ENCODE peak calls at places on chromosomes 4 and X, in five cellular contexts. One of them, this sample, is unnamed.
A peak's percentile ranks its signal among the peaks of the same experiment; 100 is the strongest.

GRCh38 chr4:69116645-69117321 is 20.5 kb downstream of the UGT2B7 start:
- DNase-seq in GM23338: no peak
- DNase-seq in astrocyte: no peak
- DNase-seq in BJ: no peak
- DNase-seq in fibroblast of lung: no peak
- DNase-seq in this sample: no peak

GRCh38 chrX:128653524-128653923 is 601.3 kb upstream of the ACTRT1 start:
- DNase-seq in astrocyte: no peak
- DNase-seq in BJ: no peak
- DNase-seq in fibroblast of lung: no peak
- DNase-seq in GM23338: peak; percentile 21
- DNase-seq in this sample: no peak

GRCh38 chr4:133637161-133637560 is 488.1 kb downstream of the PCDH10 start:
- DNase-seq in fibroblast of lung: no peak
- DNase-seq in BJ: no peak
- DNase-seq in GM23338: no peak
- DNase-seq in astrocyte: no peak
- DNase-seq in this sample: no peak

GRCh38 chr4:149248191-149248590 is 567.5 kb downstream of the IQCM start:
- DNase-seq in astrocyte: peak; percentile 31
- DNase-seq in GM23338: no peak
- DNase-seq in fibroblast of lung: no peak
- DNase-seq in BJ: no peak
- DNase-seq in this sample: no peak

GRCh38 chr4:74738756-74739155 is 55.6 kb downstream of the BTC start:
- DNase-seq in GM23338: no peak
- DNase-seq in astrocyte: no peak
- DNase-seq in BJ: no peak
- DNase-seq in fibroblast of lung: peak; percentile 88
- DNase-seq in this sample: no peak

GRCh38 chr4:78720151-78720726 is 55.9 kb upstream of the BMP2K start:
- DNase-seq in BJ: no peak
- DNase-seq in fibroblast of lung: no peak
- DNase-seq in GM23338: peak; percentile 30
- DNase-seq in astrocyte: no peak
- DNase-seq in this sample: no peak

GRCh38 chrX:56783450-56783831 is 54.4 kb downstream of the NBDY start:
- DNase-seq in fibroblast of lung: no peak
- DNase-seq in astrocyte: no peak
- DNase-seq in BJ: no peak
- DNase-seq in GM23338: peak; percentile 8
- DNase-seq in this sample: no peak

GRCh38 chr4:74092957-74093356 is 6.0 kb downstream of the CXCL2 start:
- DNase-seq in GM23338: no peak
- DNase-seq in BJ: no peak
- DNase-seq in fibroblast of lung: peak; percentile 61
- DNase-seq in astrocyte: peak; percentile 27
- DNase-seq in this sample: no peak

GRCh38 chr4:137735561-137736104 is 203.3 kb upstream of the PCDH18 start:
- DNase-seq in GM23338: no peak
- DNase-seq in astrocyte: no peak
- DNase-seq in BJ: no peak
- DNase-seq in fibroblast of lung: no peak
- DNase-seq in this sample: no peak

GRCh38 chrX:40277672-40278071 is 179.9 kb upstream of the BCOR start:
- DNase-seq in fibroblast of lung: no peak
- DNase-seq in BJ: no peak
- DNase-seq in astrocyte: no peak
- DNase-seq in GM23338: no peak
- DNase-seq in this sample: no peak

GRCh38 chr4:141801558-141801957 is 165.2 kb downstream of the IL15 start:
- DNase-seq in GM23338: no peak
- DNase-seq in astrocyte: no peak
- DNase-seq in BJ: no peak
- DNase-seq in fibroblast of lung: no peak
- DNase-seq in this sample: no peak

GRCh38 chrX:10190367-10190766 is 33.6 kb downstream of the CLCN4 start:
- DNase-seq in astrocyte: peak; percentile 60
- DNase-seq in GM23338: peak; percentile 50
- DNase-seq in BJ: no peak
- DNase-seq in fibroblast of lung: peak; percentile 84
- DNase-seq in this sample: no peak

GRCh38 chr4:150074064-150074463 is 4.2 kb upstream of the DCLK2 start:
- DNase-seq in fibroblast of lung: no peak
- DNase-seq in BJ: no peak
- DNase-seq in GM23338: no peak
- DNase-seq in astrocyte: no peak
- DNase-seq in this sample: no peak

GRCh38 chr4:140296335-140296753 is 77.1 kb upstream of the SCOC start:
- DNase-seq in GM23338: no peak
- DNase-seq in BJ: peak; percentile 68
- DNase-seq in astrocyte: peak; percentile 79
- DNase-seq in fibroblast of lung: peak; percentile 94
- DNase-seq in this sample: no peak

GRCh38 chrX:152819732-152820131 is 10.8 kb downstream of the CETN2 start:
- DNase-seq in GM23338: no peak
- DNase-seq in astrocyte: peak; percentile 23
- DNase-seq in fibroblast of lung: peak; percentile 32
- DNase-seq in BJ: no peak
- DNase-seq in this sample: no peak

GRCh38 chrX:100652266-100652665 is 8.3 kb downstream of the SRPX2 start:
- DNase-seq in astrocyte: no peak
- DNase-seq in fibroblast of lung: no peak
- DNase-seq in GM23338: no peak
- DNase-seq in BJ: no peak
- DNase-seq in this sample: no peak

GRCh38 chr4:19693949-19694597 is 557.6 kb upstream of the SLIT2 start:
- DNase-seq in astrocyte: no peak
- DNase-seq in GM23338: peak; percentile 21
- DNase-seq in fibroblast of lung: no peak
- DNase-seq in BJ: no peak
- DNase-seq in this sample: no peak

GRCh38 chrX:12779534-12779933 is 11.7 kb upstream of the PRPS2 start:
- DNase-seq in astrocyte: peak; percentile 6
- DNase-seq in BJ: no peak
- DNase-seq in GM23338: no peak
- DNase-seq in fibroblast of lung: no peak
- DNase-seq in this sample: no peak

GRCh38 chr4:14410469-14410868 is 591.8 kb upstream of the CPEB2 start:
- DNase-seq in fibroblast of lung: no peak
- DNase-seq in GM23338: no peak
- DNase-seq in astrocyte: no peak
- DNase-seq in BJ: no peak
- DNase-seq in this sample: no peak

GRCh38 chrX:11380187-11380586 is 87.0 kb downstream of the AMELX start:
- DNase-seq in astrocyte: no peak
- DNase-seq in fibroblast of lung: peak; percentile 52
- DNase-seq in GM23338: no peak
- DNase-seq in BJ: no peak
- DNase-seq in this sample: no peak

GRCh38 chrX:11386812-11387211 is 93.6 kb downstream of the AMELX start:
- DNase-seq in astrocyte: no peak
- DNase-seq in GM23338: no peak
- DNase-seq in BJ: no peak
- DNase-seq in fibroblast of lung: no peak
- DNase-seq in this sample: no peak

GRCh38 chrX:11382935-11383334 is 89.7 kb downstream of the AMELX start:
- DNase-seq in fibroblast of lung: no peak
- DNase-seq in astrocyte: no peak
- DNase-seq in GM23338: no peak
- DNase-seq in BJ: no peak
- DNase-seq in this sample: no peak

GRCh38 chrX:11381464-11381863 is 88.3 kb downstream of the AMELX start:
- DNase-seq in BJ: no peak
- DNase-seq in GM23338: peak; percentile 62
- DNase-seq in astrocyte: no peak
- DNase-seq in fibroblast of lung: peak; percentile 75
- DNase-seq in this sample: no peak

GRCh38 chrX:11386001-11386523 is 92.8 kb downstream of the AMELX start:
- DNase-seq in fibroblast of lung: peak; percentile 85
- DNase-seq in astrocyte: peak; percentile 70
- DNase-seq in GM23338: no peak
- DNase-seq in BJ: peak; percentile 49
- DNase-seq in this sample: no peak
- H3K4me3 ChIP-seq in fibroblast of lung: no peak overlapping the region
- H3K4me3 ChIP-seq in astrocyte: no peak overlapping the region
- H3K4me3 ChIP-seq in GM23338: no peak overlapping the region
- H3K4me3 ChIP-seq in BJ: no peak overlapping the region
- H3K4me3 ChIP-seq in this sample: no peak overlapping the region

GRCh38 chrX:23035493-23035892 is 35.7 kb downstream of the DDX53 start:
- DNase-seq in GM23338: peak; percentile 7
- DNase-seq in astrocyte: no peak
- DNase-seq in fibroblast of lung: no peak
- DNase-seq in BJ: no peak
- DNase-seq in this sample: no peak
- TF ChIP-seq CTCF in GM23338: peak; percentile 33
- TF ChIP-seq CTCF in astrocyte: no peak
- TF ChIP-seq CTCF in fibroblast of lung: no peak
- TF ChIP-seq CTCF in BJ: no peak
- TF ChIP-seq CTCF in this sample: no peak

DNA sequence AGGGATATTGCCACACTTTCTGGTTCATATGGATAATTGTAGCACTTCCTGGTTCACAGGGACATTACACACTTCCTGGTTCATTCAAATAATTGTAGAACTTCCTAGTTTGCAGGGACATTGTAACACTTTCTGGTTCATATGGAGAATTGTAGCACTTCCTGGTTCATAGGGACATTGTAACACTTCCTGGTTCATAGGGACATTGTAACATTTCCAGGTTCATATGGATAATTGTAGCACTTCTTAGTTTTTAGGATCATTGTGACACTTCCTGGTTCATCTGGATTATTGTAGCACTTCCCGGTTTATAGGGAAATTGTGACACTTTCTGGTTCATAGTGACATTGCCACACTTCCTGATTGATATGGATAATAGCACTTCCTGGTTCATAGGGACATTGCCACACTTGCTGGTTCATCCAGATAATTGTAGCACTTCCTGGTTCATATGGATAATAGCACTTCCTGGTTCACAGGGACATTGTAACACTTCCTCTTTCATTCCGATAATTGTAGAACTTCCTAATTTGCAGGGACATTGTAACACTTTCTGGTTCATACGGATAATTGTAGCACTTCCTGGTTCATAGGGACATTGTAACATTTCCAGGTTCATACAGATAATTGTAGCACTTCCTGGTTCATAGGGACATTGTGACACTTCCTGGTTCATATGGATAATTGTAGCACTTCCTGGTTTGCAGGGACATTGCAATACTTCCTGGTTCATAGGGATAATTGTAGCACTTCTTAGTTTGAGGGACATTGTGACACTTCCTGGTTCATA is 59.2 kb upstream of the CD99 start:
- DNase-seq in astrocyte: no peak
- DNase-seq in BJ: no peak
- DNase-seq in GM23338: no peak
- DNase-seq in fibroblast of lung: no peak
- DNase-seq in this sample: no peak
- H3K4me3 ChIP-seq in astrocyte: no peak overlapping the region
- H3K4me3 ChIP-seq in BJ: no peak overlapping the region
- H3K4me3 ChIP-seq in GM23338: no peak overlapping the region
- H3K4me3 ChIP-seq in fibroblast of lung: no peak overlapping the region
- H3K4me3 ChIP-seq in this sample: no peak overlapping the region

DNA sequence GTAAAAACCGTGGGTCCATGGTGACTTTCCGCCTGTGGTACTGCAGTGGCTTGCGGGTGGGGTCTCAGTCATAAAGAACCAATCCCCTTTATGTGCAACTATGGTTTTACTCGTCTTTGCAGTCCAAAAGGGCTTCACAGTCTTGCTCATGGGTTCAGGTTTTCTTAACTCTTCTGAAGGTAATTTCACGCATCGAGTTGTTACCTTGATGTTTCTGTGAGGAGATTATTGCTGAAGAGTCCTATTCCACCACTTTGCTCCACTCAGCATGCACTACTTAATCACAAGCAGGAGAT is 41.5 kb downstream of the F8 start:
- DNase-seq in fibroblast of lung: no peak
- DNase-seq in GM23338: no peak
- DNase-seq in BJ: no peak
- DNase-seq in astrocyte: no peak
- DNase-seq in this sample: no peak
- TF ChIP-seq CTCF in fibroblast of lung: no peak
- TF ChIP-seq CTCF in GM23338: no peak
- TF ChIP-seq CTCF in BJ: no peak
- TF ChIP-seq CTCF in astrocyte: no peak
- TF ChIP-seq CTCF in this sample: no peak